ENCODE peak calls at places on chromosomes 2 and 18, in five cellular contexts. S is EH, X is EL, E is H9, W is cardiac muscle cell. Q is an unnamed sample.

GRCh38 chr2:238220892-238221521 is 17.5 kb upstream of the ILKAP start:
- DNase-seq in S (peak), X (peak), E (peak), W (peak), Q (no peak)

GRCh38 chr2:71944183-71944550 is 203.5 kb downstream of the CYP26B1 start:
- DNase-seq in S (no peak), X (no peak), E (peak), W (no peak), Q (no peak)

GRCh38 chr18:7877609-7878008 is 310.5 kb downstream of the PTPRM start:
- DNase-seq in S (peak), X (no peak), E (no peak), W (no peak), Q (peak)

GRCh38 chr2:16824472-16824871 is 158.8 kb upstream of the CYRIA start:
- DNase-seq in S (no peak), X (no peak), E (no peak), W (no peak), Q (no peak)

GRCh38 chr2:68448671-68449394 is 18.3 kb downstream of the FBXO48 start:
- DNase-seq in S (no peak), X (no peak), E (no peak), W (no peak), Q (no peak)

GRCh38 chr2:16737812-16738211 is 72.2 kb upstream of the CYRIA start:
- DNase-seq in S (no peak), X (no peak), E (no peak), W (no peak), Q (no peak)

GRCh38 chr18:21112140-21112473 is 494 bp upstream of the ROCK1 start:
- DNase-seq in S (no peak), X (no peak), E (no peak), W (no peak), Q (no peak)

GRCh38 chr2:11976090-11976489 is 229.7 kb downstream of the LPIN1 start:
- DNase-seq in S (no peak), X (no peak), E (no peak), W (no peak), Q (no peak)

GRCh38 chr18:45149712-45150111 is 465.6 kb upstream of the SLC14A2 start:
- DNase-seq in S (no peak), X (no peak), E (no peak), W (no peak), Q (no peak)

GRCh38 chr2:203412555-203413331 is 84.5 kb downstream of the ABI2 start:
- DNase-seq in S (no peak), X (no peak), E (no peak), W (no peak), Q (no peak)

GRCh38 chr2:30165050-30165520 is 18.3 kb downstream of the YPEL5 start:
- DNase-seq in S (peak), X (peak), E (peak), W (peak), Q (peak)

GRCh38 chr2:219684721-219685689 is 57.6 kb downstream of the SLC4A3 start:
- DNase-seq in S (peak), X (peak), E (peak), W (peak), Q (peak)

GRCh38 chr2:28951910-28952805 is 28.9 kb upstream of the TOGARAM2 start:
- DNase-seq in S (peak), X (no peak), E (no peak), W (peak), Q (no peak)

GRCh38 chr2:69089244-69089643 is 76.3 kb downstream of the ANTXR1 start:
- DNase-seq in S (no peak), X (no peak), E (no peak), W (peak), Q (no peak)

GRCh38 chr2:112634153-112634873 is 11.4 kb upstream of the SLC20A1 start:
- DNase-seq in S (no peak), X (no peak), E (no peak), W (no peak), Q (no peak)

GRCh38 chr18:64720781-64721464 is 572.0 kb upstream of the LINC00305 start:
- DNase-seq in S (no peak), X (no peak), E (no peak), W (no peak), Q (no peak)

GRCh38 chr2:155600914-155601760 is 731.4 kb downstream of the NR4A2 start:
- DNase-seq in S (no peak), X (no peak), E (no peak), W (no peak), Q (no peak)

GRCh38 chr2:598043-598802 is 79.0 kb downstream of the TMEM18 start:
- DNase-seq in S (no peak), X (no peak), E (no peak), W (peak), Q (no peak)

GRCh38 chr18:2186967-2187366 is 384.3 kb downstream of the METTL4 start:
- DNase-seq in S (no peak), X (no peak), E (no peak), W (no peak), Q (no peak)

GRCh38 chr2:237482485-237482884 is 4.6 kb upstream of the MLPH start:
- DNase-seq in S (no peak), X (no peak), E (no peak), W (no peak), Q (no peak)

GRCh38 chr2:115094441-115094840 is 652.0 kb downstream of the DPP10 start:
- DNase-seq in S (no peak), X (no peak), E (no peak), W (no peak), Q (no peak)

GRCh38 chr2:152716805-152717241 is 438 bp downstream of the PRPF40A start:
- DNase-seq in S (no peak), X (no peak), E (no peak), W (no peak), Q (no peak)

GRCh38 chr2:126175222-126175621 is 480.7 kb upstream of the GYPC start:
- DNase-seq in S (peak), X (no peak), E (no peak), W (no peak), Q (no peak)

GRCh38 chr2:63893163-63893562 is 51.5 kb downstream of the UGP2 start:
- DNase-seq in S (no peak), X (no peak), E (no peak), W (no peak), Q (no peak)